ENCODE peak calls at places on chromosome 10, in five cellular contexts. One of them, this sample, is unnamed. For H3K36me3, the result is how much of the 10 kb centered on the place peaks cover.

GRCh38 chr10:29689001-29689400 is 54.2 kb upstream of the SVIL start:
- DNase-seq in HCT116: peak
- DNase-seq in Peyer's patch: no peak
- DNase-seq in transverse colon: no peak
- DNase-seq in suprapubic skin: no peak
- DNase-seq in this sample: no peak

GRCh38 chr10:21552638-21553037 is 18.6 kb downstream of the MLLT10 start:
- DNase-seq in suprapubic skin: no peak
- DNase-seq in HCT116: no peak
- DNase-seq in transverse colon: no peak
- DNase-seq in Peyer's patch: no peak
- DNase-seq in this sample: no peak

GRCh38 chr10:123651421-123652047 is 14.6 kb upstream of the GPR26 start:
- DNase-seq in HCT116: no peak
- DNase-seq in Peyer's patch: no peak
- DNase-seq in suprapubic skin: peak
- DNase-seq in transverse colon: no peak
- DNase-seq in this sample: peak

GRCh38 chr10:129771024-129771423 is 193.1 kb downstream of the EBF3 start:
- DNase-seq in HCT116: no peak
- DNase-seq in suprapubic skin: peak
- DNase-seq in Peyer's patch: no peak
- DNase-seq in transverse colon: no peak
- DNase-seq in this sample: peak

GRCh38 chr10:88184543-88185297 is 321.3 kb downstream of the PTEN start:
- DNase-seq in transverse colon: no peak
- DNase-seq in suprapubic skin: no peak
- DNase-seq in Peyer's patch: no peak
- DNase-seq in HCT116: no peak
- DNase-seq in this sample: no peak

GRCh38 chr10:13390604-13391522 is 42.8 kb upstream of the SEPHS1 start:
- DNase-seq in transverse colon: no peak
- DNase-seq in HCT116: no peak
- DNase-seq in suprapubic skin: no peak
- DNase-seq in Peyer's patch: no peak
- DNase-seq in this sample: no peak

GRCh38 chr10:122199070-122199469 is 72.0 kb upstream of the BTBD16 start:
- DNase-seq in Peyer's patch: no peak
- DNase-seq in suprapubic skin: no peak
- DNase-seq in HCT116: no peak
- DNase-seq in transverse colon: no peak
- DNase-seq in this sample: no peak

GRCh38 chr10:60943372-60944158 is 420 bp downstream of the RHOBTB1 start:
- DNase-seq in suprapubic skin: peak
- DNase-seq in Peyer's patch: peak
- DNase-seq in HCT116: peak
- DNase-seq in transverse colon: peak
- DNase-seq in this sample: peak

GRCh38 chr10:124882313-124882712 is 59.6 kb upstream of the ZRANB1 start:
- DNase-seq in Peyer's patch: no peak
- DNase-seq in HCT116: no peak
- DNase-seq in suprapubic skin: no peak
- DNase-seq in transverse colon: no peak
- DNase-seq in this sample: no peak

GRCh38 chr10:32983333-32983909 is 25.4 kb upstream of the ITGB1 start:
- DNase-seq in transverse colon: no peak
- DNase-seq in suprapubic skin: no peak
- DNase-seq in HCT116: peak
- DNase-seq in Peyer's patch: no peak
- DNase-seq in this sample: no peak

GRCh38 chr10:89310092-89310886 is 8.4 kb downstream of the IFIT2 start:
- DNase-seq in HCT116: no peak
- DNase-seq in transverse colon: no peak
- DNase-seq in suprapubic skin: no peak
- DNase-seq in Peyer's patch: no peak
- DNase-seq in this sample: no peak

GRCh38 chr10:12703141-12703540 is 298.4 kb downstream of the CCDC3 start:
- DNase-seq in HCT116: no peak
- DNase-seq in Peyer's patch: no peak
- DNase-seq in suprapubic skin: no peak
- DNase-seq in transverse colon: no peak
- DNase-seq in this sample: no peak

DNA sequence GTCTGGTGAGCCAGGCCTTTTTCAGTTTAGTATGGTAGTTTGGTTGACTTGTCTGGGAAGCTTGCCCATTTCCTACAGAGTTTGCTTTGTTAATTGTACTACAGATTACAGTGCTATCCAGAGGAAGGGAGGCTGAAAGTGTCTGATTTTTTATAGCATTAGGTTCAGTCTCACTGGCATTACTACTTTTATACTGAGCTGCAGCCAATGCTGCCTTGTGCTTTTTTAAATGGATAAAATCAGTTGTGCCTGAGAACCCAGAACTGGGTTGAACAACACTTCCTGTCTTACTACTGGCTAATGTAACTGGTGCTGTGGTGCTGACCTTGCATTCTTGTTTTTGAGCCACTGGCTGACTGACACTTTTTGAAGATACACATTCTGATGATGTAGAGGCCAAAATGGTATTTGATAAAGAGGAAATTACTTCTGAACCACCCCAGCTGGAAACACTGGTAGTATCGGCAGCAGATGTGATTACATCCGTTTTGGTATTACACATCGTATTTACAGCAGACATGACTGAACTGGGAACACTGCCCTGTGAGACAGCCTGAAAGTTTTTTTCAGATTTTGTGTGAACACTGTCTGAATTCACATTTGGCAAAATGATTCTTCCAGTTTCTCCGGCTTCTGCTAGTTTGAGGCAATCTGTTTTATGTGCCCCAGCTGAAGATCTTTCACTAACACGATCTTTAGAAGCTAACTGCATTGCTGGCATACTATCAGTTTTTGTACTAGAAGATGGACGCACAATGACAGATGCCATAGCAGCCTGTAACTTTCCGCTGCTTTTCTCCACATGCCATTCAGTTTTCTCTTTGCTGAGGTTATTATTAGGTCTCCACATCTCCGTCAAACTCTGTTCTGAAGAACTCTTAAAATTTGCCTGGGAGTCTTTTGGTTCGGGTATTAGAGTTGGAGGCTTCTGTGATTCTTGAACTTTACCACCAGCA is 74.1 kb downstream of the NRBF2 start:
- DNase-seq in transverse colon: no peak
- DNase-seq in HCT116: no peak
- DNase-seq in Peyer's patch: no peak
- DNase-seq in suprapubic skin: no peak
- DNase-seq in this sample: no peak
- H3K27ac ChIP-seq in transverse colon: peak
- H3K27ac ChIP-seq in HCT116: no peak
- H3K27ac ChIP-seq in Peyer's patch: peak
- H3K27ac ChIP-seq in suprapubic skin: peak
- H3K27ac ChIP-seq in this sample: peak

DNA sequence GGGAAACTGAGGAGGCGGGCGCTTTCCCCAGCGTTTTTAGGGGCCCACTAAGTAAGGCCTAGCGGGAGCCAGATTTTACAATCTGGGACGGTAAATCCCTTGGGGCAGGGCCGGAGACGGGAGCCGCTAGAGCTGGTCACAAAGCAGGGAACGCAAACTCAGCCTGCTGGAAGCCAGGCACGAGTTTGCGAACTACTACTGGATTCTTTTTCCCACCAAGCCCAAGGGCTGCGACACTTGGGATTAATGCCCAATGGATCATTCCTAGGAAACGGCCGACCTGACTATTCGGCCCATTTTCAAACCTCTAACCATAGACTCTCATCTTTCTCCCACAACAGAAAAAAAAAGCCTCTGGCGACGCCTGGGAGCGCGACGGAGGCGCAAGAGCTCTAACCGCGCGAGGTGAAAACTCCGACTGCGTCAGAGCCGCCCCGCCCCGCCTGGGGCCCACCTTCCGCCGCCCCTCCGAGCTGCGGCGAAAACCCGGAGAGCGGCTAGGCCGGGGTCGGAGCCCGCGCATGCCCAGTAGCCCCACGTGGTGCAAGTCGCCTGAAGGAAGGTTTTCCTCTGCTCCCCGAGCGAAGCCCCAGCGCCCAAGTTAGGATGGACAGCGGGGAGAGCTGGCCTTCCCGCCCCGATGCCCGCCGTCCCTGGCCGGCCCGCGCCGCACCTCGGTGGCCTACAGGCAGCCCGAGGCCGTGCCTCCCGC is 554 bp upstream of the SGMS1 start:
- DNase-seq in suprapubic skin: peak
- DNase-seq in HCT116: peak
- DNase-seq in transverse colon: peak
- DNase-seq in Peyer's patch: peak
- DNase-seq in this sample: peak
- TF ChIP-seq POLR2A in suprapubic skin: peak
- TF ChIP-seq POLR2A in HCT116: no peak
- TF ChIP-seq POLR2A in transverse colon: peak
- TF ChIP-seq POLR2A in Peyer's patch: peak
- TF ChIP-seq POLR2A in this sample: peak

GRCh38 chr10:3774814-3775670 is 10.0 kb downstream of the KLF6 start:
- DNase-seq in suprapubic skin: no peak
- DNase-seq in Peyer's patch: no peak
- DNase-seq in transverse colon: peak
- DNase-seq in HCT116: peak
- DNase-seq in this sample: no peak

GRCh38 chr10:3776796-3777571 is 8.0 kb downstream of the KLF6 start:
- DNase-seq in Peyer's patch: no peak
- DNase-seq in transverse colon: peak
- DNase-seq in HCT116: peak
- DNase-seq in suprapubic skin: no peak
- DNase-seq in this sample: no peak

GRCh38 chr10:3774018-3774813 is 10.8 kb downstream of the KLF6 start:
- DNase-seq in HCT116: no peak
- DNase-seq in transverse colon: no peak
- DNase-seq in suprapubic skin: no peak
- DNase-seq in Peyer's patch: no peak
- DNase-seq in this sample: no peak

GRCh38 chr10:3777876-3778707 is 6.9 kb downstream of the KLF6 start:
- DNase-seq in suprapubic skin: no peak
- DNase-seq in Peyer's patch: no peak
- DNase-seq in transverse colon: no peak
- DNase-seq in HCT116: no peak
- DNase-seq in this sample: no peak

DNA sequence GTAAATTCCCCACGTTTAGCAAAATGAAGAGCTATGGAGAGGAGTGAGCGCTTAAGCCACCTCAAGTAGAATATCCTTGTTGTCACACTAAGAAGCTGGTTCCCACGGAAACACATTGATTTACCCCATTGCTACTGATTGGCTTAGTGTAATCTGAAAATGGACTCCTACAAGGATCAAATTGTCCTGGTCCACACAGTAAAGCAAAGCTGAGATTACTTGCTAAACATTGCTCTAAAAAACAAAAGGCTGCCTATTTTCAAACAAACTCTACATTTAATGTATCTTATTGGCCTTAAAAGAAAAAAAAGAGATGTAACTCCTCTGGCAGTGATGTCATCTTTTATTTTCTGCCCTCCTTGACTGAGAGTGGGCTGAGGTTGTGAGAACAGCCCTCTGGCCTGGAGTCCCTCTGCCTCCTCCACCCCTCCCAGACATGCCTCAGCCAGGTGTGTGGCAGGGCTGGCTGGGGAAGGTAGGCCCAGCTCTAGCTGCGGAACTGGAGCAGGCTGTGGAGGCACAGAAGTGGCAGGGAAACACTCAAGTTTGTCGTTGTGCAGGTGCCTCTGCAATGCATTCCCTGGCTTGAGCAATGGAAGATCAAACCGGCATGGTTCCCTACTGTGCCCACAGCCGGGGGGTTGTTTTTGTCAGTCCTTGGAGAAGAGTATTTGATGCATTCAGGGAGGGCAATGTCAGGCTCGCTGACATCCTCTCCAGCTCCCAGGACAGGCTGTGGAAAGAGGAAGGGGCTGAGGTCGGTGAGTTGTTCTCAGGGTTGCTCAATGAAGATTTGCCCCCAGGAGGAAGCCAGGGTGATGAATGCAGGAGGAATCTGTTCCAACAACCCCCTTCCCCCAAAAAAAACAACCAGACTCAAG is 9.1 kb downstream of the KLF6 start:
- DNase-seq in transverse colon: peak
- DNase-seq in HCT116: peak
- DNase-seq in suprapubic skin: no peak
- DNase-seq in Peyer's patch: no peak
- DNase-seq in this sample: peak
- H3K36me3 ChIP-seq in transverse colon: under half
- H3K36me3 ChIP-seq in HCT116: under half
- H3K36me3 ChIP-seq in suprapubic skin: under half
- H3K36me3 ChIP-seq in Peyer's patch: under half
- H3K36me3 ChIP-seq in this sample: half or more

GRCh38 chr10:114658175-114658574 is at the start of gene ABLIM1:
- DNase-seq in HCT116: no peak
- DNase-seq in transverse colon: no peak
- DNase-seq in Peyer's patch: no peak
- DNase-seq in suprapubic skin: no peak
- DNase-seq in this sample: no peak
- H3K27ac ChIP-seq in HCT116: no peak
- H3K27ac ChIP-seq in transverse colon: no peak
- H3K27ac ChIP-seq in Peyer's patch: no peak
- H3K27ac ChIP-seq in suprapubic skin: no peak
- H3K27ac ChIP-seq in this sample: no peak

DNA sequence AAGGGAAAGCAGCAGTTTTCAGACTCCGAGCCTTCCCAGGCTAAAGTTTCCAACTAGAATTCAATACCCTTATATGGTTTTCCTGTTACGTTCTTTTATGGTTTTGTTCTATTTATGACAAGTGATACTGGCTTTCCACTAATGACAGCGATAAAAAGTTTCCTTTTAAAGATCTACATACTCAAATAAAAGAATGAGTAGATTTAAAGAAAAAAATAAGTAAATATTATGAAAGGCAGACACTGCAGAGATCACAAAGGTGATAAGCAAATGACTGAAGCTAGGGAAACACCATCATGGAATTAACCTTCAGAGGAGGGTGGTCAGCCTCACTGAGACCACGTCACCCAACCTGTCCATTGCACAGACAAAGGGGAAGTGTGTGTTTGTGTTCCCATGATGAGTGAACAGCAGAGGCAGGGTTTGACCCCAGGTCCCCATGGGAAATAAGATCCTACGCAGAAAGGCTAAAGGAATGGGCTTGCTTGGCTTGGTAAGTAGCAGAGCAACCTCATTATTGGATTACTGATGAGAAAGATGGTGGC is 4.0 kb downstream of the VSIR start:
- DNase-seq in transverse colon: peak
- DNase-seq in suprapubic skin: no peak
- DNase-seq in HCT116: no peak
- DNase-seq in Peyer's patch: no peak
- DNase-seq in this sample: peak
- TF ChIP-seq POLR2A in transverse colon: no peak
- TF ChIP-seq POLR2A in suprapubic skin: no peak
- TF ChIP-seq POLR2A in HCT116: no peak
- TF ChIP-seq POLR2A in Peyer's patch: no peak
- TF ChIP-seq POLR2A in this sample: no peak

GRCh38 chr10:43176271-43176670 is 38.0 kb downstream of the CSGALNACT2 start:
- DNase-seq in HCT116: no peak
- DNase-seq in transverse colon: no peak
- DNase-seq in Peyer's patch: no peak
- DNase-seq in suprapubic skin: no peak
- DNase-seq in this sample: no peak
- H3K36me3 ChIP-seq in HCT116: under half
- H3K36me3 ChIP-seq in transverse colon: under half
- H3K36me3 ChIP-seq in Peyer's patch: under half
- H3K36me3 ChIP-seq in suprapubic skin: half or more
- H3K36me3 ChIP-seq in this sample: half or more

This sample was measured in spleen.